ENCODE peak calls at places on chromosomes 1 and 21, in ten cellular contexts. One of them, this sample, is unnamed.

GRCh38 chr1:97999320-97999719 is 78.5 kb upstream of the DPYD start:
- DNase-seq in GM23338: no peak
- DNase-seq in GM19239: no peak
- DNase-seq in T follicular helper cell: no peak
- DNase-seq in GDM1: no peak
- DNase-seq in amniotic stem cell: peak; percentile 59
- DNase-seq in activated naive CD4-positive, alpha-beta T cell treated with anti-CD3 and anti-CD28 coated beads, Interleukin-2, amount 50 U/mL, for 16 hours: no peak
- DNase-seq in G401: no peak
- DNase-seq in NCI-H524 treated with DMSO at 0.1 percent for 48 hours: no peak
- DNase-seq in choroid plexus epithelial cell: peak; percentile 90
- DNase-seq in this sample: no peak

GRCh38 chr1:79646885-79647284 is 640.4 kb upstream of the ADGRL4 start:
- DNase-seq in GM23338: peak; percentile 54
- DNase-seq in GM19239: no peak
- DNase-seq in T follicular helper cell: no peak
- DNase-seq in GDM1: no peak
- DNase-seq in amniotic stem cell: no peak
- DNase-seq in activated naive CD4-positive, alpha-beta T cell treated with anti-CD3 and anti-CD28 coated beads, Interleukin-2, amount 50 U/mL, for 16 hours: no peak
- DNase-seq in G401: no peak
- DNase-seq in NCI-H524 treated with DMSO at 0.1 percent for 48 hours: no peak
- DNase-seq in choroid plexus epithelial cell: no peak
- DNase-seq in this sample: no peak

GRCh38 chr1:227766015-227766634 is 30.9 kb downstream of the SNAP47 start:
- DNase-seq in GM23338: no peak
- DNase-seq in GM19239: no peak
- DNase-seq in T follicular helper cell: peak; percentile 42
- DNase-seq in GDM1: peak; percentile 33
- DNase-seq in amniotic stem cell: no peak
- DNase-seq in activated naive CD4-positive, alpha-beta T cell treated with anti-CD3 and anti-CD28 coated beads, Interleukin-2, amount 50 U/mL, for 16 hours: peak; percentile 34
- DNase-seq in G401: peak; percentile 35
- DNase-seq in NCI-H524 treated with DMSO at 0.1 percent for 48 hours: no peak
- DNase-seq in choroid plexus epithelial cell: peak; percentile 18
- DNase-seq in this sample: no peak

GRCh38 chr1:156859523-156860112 is 701 bp upstream of the INSRR start:
- DNase-seq in GM23338: peak; percentile 55
- DNase-seq in GM19239: no peak
- DNase-seq in T follicular helper cell: no peak
- DNase-seq in GDM1: no peak
- DNase-seq in amniotic stem cell: no peak
- DNase-seq in activated naive CD4-positive, alpha-beta T cell treated with anti-CD3 and anti-CD28 coated beads, Interleukin-2, amount 50 U/mL, for 16 hours: no peak
- DNase-seq in G401: peak; percentile 43
- DNase-seq in NCI-H524 treated with DMSO at 0.1 percent for 48 hours: no peak
- DNase-seq in choroid plexus epithelial cell: peak; percentile 28
- DNase-seq in this sample: no peak

GRCh38 chr21:42513985-42514882 is 582 bp downstream of the SLC37A1 start:
- DNase-seq in GM23338: peak; percentile 88
- DNase-seq in GM19239: no peak
- DNase-seq in T follicular helper cell: peak; percentile 41
- DNase-seq in GDM1: no peak
- DNase-seq in amniotic stem cell: no peak
- DNase-seq in activated naive CD4-positive, alpha-beta T cell treated with anti-CD3 and anti-CD28 coated beads, Interleukin-2, amount 50 U/mL, for 16 hours: peak; percentile 75
- DNase-seq in G401: peak; percentile 32
- DNase-seq in NCI-H524 treated with DMSO at 0.1 percent for 48 hours: no peak
- DNase-seq in choroid plexus epithelial cell: no peak
- DNase-seq in this sample: peak; percentile 69

GRCh38 chr1:88892146-88892877 is 945 bp upstream of the GTF2B start:
- DNase-seq in GM23338: peak; percentile 66
- DNase-seq in GM19239: no peak
- DNase-seq in T follicular helper cell: no peak
- DNase-seq in GDM1: peak; percentile 12
- DNase-seq in amniotic stem cell: no peak
- DNase-seq in activated naive CD4-positive, alpha-beta T cell treated with anti-CD3 and anti-CD28 coated beads, Interleukin-2, amount 50 U/mL, for 16 hours: no peak
- DNase-seq in G401: no peak
- DNase-seq in NCI-H524 treated with DMSO at 0.1 percent for 48 hours: no peak
- DNase-seq in choroid plexus epithelial cell: peak; percentile 75
- DNase-seq in this sample: no peak

GRCh38 chr21:43865471-43866181 is 603 bp downstream of the AGPAT3 start:
- DNase-seq in GM23338: peak; percentile 30
- DNase-seq in GM19239: peak; percentile 85
- DNase-seq in T follicular helper cell: peak; percentile 34
- DNase-seq in GDM1: no peak
- DNase-seq in amniotic stem cell: peak; percentile 4
- DNase-seq in activated naive CD4-positive, alpha-beta T cell treated with anti-CD3 and anti-CD28 coated beads, Interleukin-2, amount 50 U/mL, for 16 hours: peak; percentile 56
- DNase-seq in G401: no peak
- DNase-seq in NCI-H524 treated with DMSO at 0.1 percent for 48 hours: no peak
- DNase-seq in choroid plexus epithelial cell: peak; percentile 28
- DNase-seq in this sample: no peak

GRCh38 chr1:196455697-196456096 is 152.5 kb downstream of the KCNT2 start:
- DNase-seq in GM23338: no peak
- DNase-seq in GM19239: no peak
- DNase-seq in T follicular helper cell: no peak
- DNase-seq in GDM1: no peak
- DNase-seq in amniotic stem cell: no peak
- DNase-seq in activated naive CD4-positive, alpha-beta T cell treated with anti-CD3 and anti-CD28 coated beads, Interleukin-2, amount 50 U/mL, for 16 hours: no peak
- DNase-seq in G401: no peak
- DNase-seq in NCI-H524 treated with DMSO at 0.1 percent for 48 hours: no peak
- DNase-seq in choroid plexus epithelial cell: peak; percentile 37
- DNase-seq in this sample: no peak

GRCh38 chr1:196317535-196318522 is 290.4 kb downstream of the KCNT2 start:
- DNase-seq in GM23338: peak; percentile 65
- DNase-seq in GM19239: no peak
- DNase-seq in T follicular helper cell: no peak
- DNase-seq in GDM1: peak; percentile 9
- DNase-seq in amniotic stem cell: no peak
- DNase-seq in activated naive CD4-positive, alpha-beta T cell treated with anti-CD3 and anti-CD28 coated beads, Interleukin-2, amount 50 U/mL, for 16 hours: no peak
- DNase-seq in G401: peak; percentile 16
- DNase-seq in NCI-H524 treated with DMSO at 0.1 percent for 48 hours: no peak
- DNase-seq in choroid plexus epithelial cell: peak; percentile 78
- DNase-seq in this sample: no peak

GRCh38 chr1:34858901-34859441 is 578 bp downstream of the SMIM12 start:
- DNase-seq in GM23338: no peak
- DNase-seq in GM19239: no peak
- DNase-seq in T follicular helper cell: peak; percentile 23
- DNase-seq in GDM1: no peak
- DNase-seq in amniotic stem cell: no peak
- DNase-seq in activated naive CD4-positive, alpha-beta T cell treated with anti-CD3 and anti-CD28 coated beads, Interleukin-2, amount 50 U/mL, for 16 hours: peak; percentile 49
- DNase-seq in G401: no peak
- DNase-seq in NCI-H524 treated with DMSO at 0.1 percent for 48 hours: no peak
- DNase-seq in choroid plexus epithelial cell: peak; percentile 53
- DNase-seq in this sample: peak; percentile 78

GRCh38 chr1:225885336-225885735 is 3.2 kb upstream of the TMEM63A start:
- DNase-seq in GM23338: no peak
- DNase-seq in GM19239: no peak
- DNase-seq in T follicular helper cell: no peak
- DNase-seq in GDM1: no peak
- DNase-seq in amniotic stem cell: no peak
- DNase-seq in activated naive CD4-positive, alpha-beta T cell treated with anti-CD3 and anti-CD28 coated beads, Interleukin-2, amount 50 U/mL, for 16 hours: no peak
- DNase-seq in G401: no peak
- DNase-seq in NCI-H524 treated with DMSO at 0.1 percent for 48 hours: no peak
- DNase-seq in choroid plexus epithelial cell: no peak
- DNase-seq in this sample: no peak

GRCh38 chr1:109719337-109719837 is 7.3 kb downstream of the GSTM5 start:
- DNase-seq in GM23338: no peak
- DNase-seq in GM19239: no peak
- DNase-seq in T follicular helper cell: no peak
- DNase-seq in GDM1: no peak
- DNase-seq in amniotic stem cell: no peak
- DNase-seq in activated naive CD4-positive, alpha-beta T cell treated with anti-CD3 and anti-CD28 coated beads, Interleukin-2, amount 50 U/mL, for 16 hours: no peak
- DNase-seq in G401: no peak
- DNase-seq in NCI-H524 treated with DMSO at 0.1 percent for 48 hours: no peak
- DNase-seq in choroid plexus epithelial cell: peak; percentile 30
- DNase-seq in this sample: no peak

GRCh38 chr1:154639876-154640275 is 31.9 kb upstream of the ADAR start:
- DNase-seq in GM23338: no peak
- DNase-seq in GM19239: no peak
- DNase-seq in T follicular helper cell: no peak
- DNase-seq in GDM1: no peak
- DNase-seq in amniotic stem cell: no peak
- DNase-seq in activated naive CD4-positive, alpha-beta T cell treated with anti-CD3 and anti-CD28 coated beads, Interleukin-2, amount 50 U/mL, for 16 hours: no peak
- DNase-seq in G401: no peak
- DNase-seq in NCI-H524 treated with DMSO at 0.1 percent for 48 hours: no peak
- DNase-seq in choroid plexus epithelial cell: no peak
- DNase-seq in this sample: no peak

GRCh38 chr1:27142464-27142863 is 12.5 kb downstream of the SLC9A1 start:
- DNase-seq in GM23338: no peak
- DNase-seq in GM19239: no peak
- DNase-seq in T follicular helper cell: no peak
- DNase-seq in GDM1: no peak
- DNase-seq in amniotic stem cell: no peak
- DNase-seq in activated naive CD4-positive, alpha-beta T cell treated with anti-CD3 and anti-CD28 coated beads, Interleukin-2, amount 50 U/mL, for 16 hours: peak; percentile 45
- DNase-seq in G401: no peak
- DNase-seq in NCI-H524 treated with DMSO at 0.1 percent for 48 hours: no peak
- DNase-seq in choroid plexus epithelial cell: no peak
- DNase-seq in this sample: no peak

GRCh38 chr1:152188673-152189591 is 29.9 kb upstream of the RPTN start:
- DNase-seq in GM23338: peak; percentile 84
- DNase-seq in GM19239: no peak
- DNase-seq in T follicular helper cell: peak; percentile 53
- DNase-seq in GDM1: peak; percentile 40
- DNase-seq in amniotic stem cell: no peak
- DNase-seq in activated naive CD4-positive, alpha-beta T cell treated with anti-CD3 and anti-CD28 coated beads, Interleukin-2, amount 50 U/mL, for 16 hours: peak; percentile 79
- DNase-seq in G401: peak; percentile 11
- DNase-seq in NCI-H524 treated with DMSO at 0.1 percent for 48 hours: peak; percentile 42
- DNase-seq in choroid plexus epithelial cell: peak; percentile 84
- DNase-seq in this sample: no peak

This sample was measured in ascending aorta.